ENCODE peak calls at places on chromosomes 7 and 10, in four cellular contexts. A, S, K and J are unnamed samples.

GRCh38 chr10:47116445-47116844 is 183.6 kb upstream of the GDF10 start:
- DNase-seq in A (no peak), S (no peak), K (no peak), J (no peak)

GRCh38 chr10:62851449-62851848 is 35.3 kb upstream of the EGR2 start:
- DNase-seq in A (no peak), S (peak; percentile 20), K (peak; percentile 34), J (peak; percentile 58)

GRCh38 chr10:115503546-115503945 is 410.4 kb downstream of the ATRNL1 start:
- DNase-seq in A (no peak), S (no peak), K (no peak), J (no peak)

GRCh38 chr10:114479307-114479706 is 75.0 kb upstream of the AFAP1L2 start:
- DNase-seq in A (no peak), S (peak; percentile 43), K (no peak), J (no peak)

GRCh38 chr7:50696810-50697582 is 85.7 kb downstream of the GRB10 start:
- DNase-seq in A (no peak), S (peak; percentile 20), K (peak; percentile 21), J (peak; percentile 17)

GRCh38 chr7:149621776-149622175 is 124.2 kb upstream of the ZNF746 start:
- DNase-seq in A (no peak), S (no peak), K (no peak), J (peak; percentile 66)

GRCh38 chr7:76191783-76192240 is 9.9 kb upstream of the SRRM3 start:
- DNase-seq in A (peak; percentile 22), S (peak; percentile 55), K (peak; percentile 70), J (no peak)

GRCh38 chr7:112236597-112236996 is 30.1 kb downstream of the ZNF277 start:
- DNase-seq in A (no peak), S (no peak), K (no peak), J (no peak)

GRCh38 chr10:74244097-74244685 is 93.2 kb downstream of the ADK start:
- DNase-seq in A (peak; percentile 74), S (peak; percentile 79), K (peak; percentile 60), J (peak; percentile 19)

GRCh38 chr7:27169658-27170493 is 4.2 kb downstream of the HOXA10 start:
- DNase-seq in A (no peak), S (no peak), K (no peak), J (no peak)

GRCh38 chr10:132647424-132647823 is 109.8 kb downstream of the INPP5A start:
- DNase-seq in A (no peak), S (no peak), K (no peak), J (no peak)

GRCh38 chr10:649798-650690 is 39.4 kb downstream of the DIP2C start:
- DNase-seq in A (no peak), S (no peak), K (peak; percentile 49), J (no peak)

GRCh38 chr10:9302142-9302746 is 1247.8 kb downstream of the GATA3 start:
- DNase-seq in A (peak; percentile 70), S (peak; percentile 65), K (peak; percentile 56), J (no peak)

GRCh38 chr10:101027281-101027680 is 3.6 kb downstream of the PDZD7 start:
- DNase-seq in A (no peak), S (no peak), K (no peak), J (no peak)

GRCh38 chr10:72079356-72079755 is 9.0 kb downstream of the SPOCK2 start:
- DNase-seq in A (no peak), S (no peak), K (no peak), J (peak; percentile 40)

GRCh38 chr7:134660242-134660785 is 13.7 kb downstream of the BPGM start:
- DNase-seq in A (peak; percentile 19), S (peak; percentile 3), K (no peak), J (no peak)

GRCh38 chr10:79442171-79443040 is 3.0 kb downstream of the ZCCHC24 start:
- DNase-seq in A (no peak), S (no peak), K (no peak), J (no peak)

GRCh38 chr7:25087855-25088254 is 37.2 kb downstream of the CYCS start:
- DNase-seq in A (no peak), S (no peak), K (no peak), J (no peak)

GRCh38 chr7:113159746-113160339 is 41.5 kb upstream of the SMIM30 start:
- DNase-seq in A (peak; percentile 36), S (peak; percentile 54), K (peak; percentile 36), J (peak; percentile 14)